ENCODE peak calls at places on chromosomes 6 and 20, in eight cellular contexts. One of them, this sample, is unnamed.

GRCh38 chr6:86686496-86686895 is 250.8 kb upstream of the HTR1E start:
- DNase-seq in heart right ventricle: no peak
- DNase-seq in adrenal gland: no peak
- DNase-seq in RWPE1: no peak
- DNase-seq in gastrocnemius medialis: no peak
- DNase-seq in suprapubic skin: no peak
- DNase-seq in SK-N-SH: peak; percentile 4
- DNase-seq in astrocyte: no peak
- DNase-seq in this sample: no peak

GRCh38 chr6:2942916-2943563 is 28.3 kb downstream of the SERPINB6 start:
- DNase-seq in heart right ventricle: no peak
- DNase-seq in adrenal gland: no peak
- DNase-seq in RWPE1: no peak
- DNase-seq in gastrocnemius medialis: no peak
- DNase-seq in suprapubic skin: no peak
- DNase-seq in SK-N-SH: no peak
- DNase-seq in astrocyte: no peak
- DNase-seq in this sample: no peak

GRCh38 chr6:124131259-124131658 is 327.6 kb downstream of the NKAIN2 start:
- DNase-seq in heart right ventricle: no peak
- DNase-seq in adrenal gland: no peak
- DNase-seq in RWPE1: no peak
- DNase-seq in gastrocnemius medialis: no peak
- DNase-seq in suprapubic skin: no peak
- DNase-seq in SK-N-SH: no peak
- DNase-seq in astrocyte: peak; percentile 67
- DNase-seq in this sample: no peak

GRCh38 chr20:50172347-50173013 is 18.1 kb upstream of the CEBPB start:
- DNase-seq in heart right ventricle: peak; percentile 93
- DNase-seq in adrenal gland: peak; percentile 92
- DNase-seq in RWPE1: peak; percentile 91
- DNase-seq in gastrocnemius medialis: peak; percentile 90
- DNase-seq in suprapubic skin: peak; percentile 90
- DNase-seq in SK-N-SH: no peak
- DNase-seq in astrocyte: peak; percentile 55
- DNase-seq in this sample: peak; percentile 82

GRCh38 chr6:62285612-62286469 is at the start of gene KHDRBS2:
- DNase-seq in heart right ventricle: peak; percentile 73
- DNase-seq in adrenal gland: peak; percentile 92
- DNase-seq in RWPE1: peak; percentile 11
- DNase-seq in gastrocnemius medialis: peak; percentile 74
- DNase-seq in suprapubic skin: peak; percentile 64
- DNase-seq in SK-N-SH: peak; percentile 30
- DNase-seq in astrocyte: no peak
- DNase-seq in this sample: peak; percentile 15

GRCh38 chr20:36824142-36824940 is 50.8 kb upstream of the DSN1 start:
- DNase-seq in heart right ventricle: no peak
- DNase-seq in adrenal gland: no peak
- DNase-seq in RWPE1: no peak
- DNase-seq in gastrocnemius medialis: no peak
- DNase-seq in suprapubic skin: no peak
- DNase-seq in SK-N-SH: no peak
- DNase-seq in astrocyte: peak; percentile 51
- DNase-seq in this sample: no peak

GRCh38 chr6:148619891-148620290 is 126.9 kb upstream of the UST start:
- DNase-seq in heart right ventricle: no peak
- DNase-seq in adrenal gland: no peak
- DNase-seq in RWPE1: no peak
- DNase-seq in gastrocnemius medialis: no peak
- DNase-seq in suprapubic skin: no peak
- DNase-seq in SK-N-SH: no peak
- DNase-seq in astrocyte: no peak
- DNase-seq in this sample: no peak

GRCh38 chr6:73560853-73561407 is 40.1 kb upstream of the EEF1A1 start:
- DNase-seq in heart right ventricle: no peak
- DNase-seq in adrenal gland: no peak
- DNase-seq in RWPE1: no peak
- DNase-seq in gastrocnemius medialis: no peak
- DNase-seq in suprapubic skin: no peak
- DNase-seq in SK-N-SH: no peak
- DNase-seq in astrocyte: no peak
- DNase-seq in this sample: no peak

GRCh38 chr20:35648836-35649235 is 15.9 kb downstream of the CPNE1 start:
- DNase-seq in heart right ventricle: no peak
- DNase-seq in adrenal gland: no peak
- DNase-seq in RWPE1: no peak
- DNase-seq in gastrocnemius medialis: no peak
- DNase-seq in suprapubic skin: no peak
- DNase-seq in SK-N-SH: no peak
- DNase-seq in astrocyte: no peak
- DNase-seq in this sample: no peak

GRCh38 chr6:53327017-53327395 is 21.7 kb downstream of the ELOVL5 start:
- DNase-seq in heart right ventricle: no peak
- DNase-seq in adrenal gland: peak; percentile 50
- DNase-seq in RWPE1: no peak
- DNase-seq in gastrocnemius medialis: no peak
- DNase-seq in suprapubic skin: no peak
- DNase-seq in SK-N-SH: no peak
- DNase-seq in astrocyte: no peak
- DNase-seq in this sample: no peak

GRCh38 chr6:29748391-29749352 is 25.4 kb downstream of the HLA-F start:
- DNase-seq in heart right ventricle: peak; percentile 94
- DNase-seq in adrenal gland: peak; percentile 98
- DNase-seq in RWPE1: peak; percentile 99
- DNase-seq in gastrocnemius medialis: peak; percentile 91
- DNase-seq in suprapubic skin: peak; percentile 95
- DNase-seq in SK-N-SH: peak; percentile 91
- DNase-seq in astrocyte: peak; percentile 39
- DNase-seq in this sample: peak; percentile 96

GRCh38 chr20:3911956-3912355 is 22.8 kb downstream of the PANK2 start:
- DNase-seq in heart right ventricle: no peak
- DNase-seq in adrenal gland: no peak
- DNase-seq in RWPE1: peak; percentile 46
- DNase-seq in gastrocnemius medialis: no peak
- DNase-seq in suprapubic skin: no peak
- DNase-seq in SK-N-SH: no peak
- DNase-seq in astrocyte: no peak
- DNase-seq in this sample: no peak

GRCh38 chr20:37377346-37378081 is 31.6 kb downstream of the SRC start:
- DNase-seq in heart right ventricle: no peak
- DNase-seq in adrenal gland: peak; percentile 5
- DNase-seq in RWPE1: no peak
- DNase-seq in gastrocnemius medialis: no peak
- DNase-seq in suprapubic skin: no peak
- DNase-seq in SK-N-SH: peak; percentile 15
- DNase-seq in astrocyte: no peak
- DNase-seq in this sample: no peak

GRCh38 chr6:16712250-16712930 is 48.9 kb downstream of the ATXN1 start:
- DNase-seq in heart right ventricle: no peak
- DNase-seq in adrenal gland: no peak
- DNase-seq in RWPE1: no peak
- DNase-seq in gastrocnemius medialis: no peak
- DNase-seq in suprapubic skin: no peak
- DNase-seq in SK-N-SH: no peak
- DNase-seq in astrocyte: no peak
- DNase-seq in this sample: no peak

GRCh38 chr6:151679081-151679480 is 128.4 kb upstream of the ESR1 start:
- DNase-seq in heart right ventricle: peak; percentile 17
- DNase-seq in adrenal gland: peak; percentile 76
- DNase-seq in RWPE1: no peak
- DNase-seq in gastrocnemius medialis: peak; percentile 48
- DNase-seq in suprapubic skin: peak; percentile 82
- DNase-seq in SK-N-SH: no peak
- DNase-seq in astrocyte: peak; percentile 44
- DNase-seq in this sample: no peak

GRCh38 chr20:23145281-23145700 is 59.2 kb upstream of the CD93 start:
- DNase-seq in heart right ventricle: no peak
- DNase-seq in adrenal gland: peak; percentile 75
- DNase-seq in RWPE1: no peak
- DNase-seq in gastrocnemius medialis: peak; percentile 90
- DNase-seq in suprapubic skin: peak; percentile 80
- DNase-seq in SK-N-SH: no peak
- DNase-seq in astrocyte: peak; percentile 72
- DNase-seq in this sample: no peak

GRCh38 chr6:80357674-80358073 is 251.2 kb downstream of the BCKDHB start:
- DNase-seq in heart right ventricle: no peak
- DNase-seq in adrenal gland: no peak
- DNase-seq in RWPE1: no peak
- DNase-seq in gastrocnemius medialis: no peak
- DNase-seq in suprapubic skin: no peak
- DNase-seq in SK-N-SH: no peak
- DNase-seq in astrocyte: no peak
- DNase-seq in this sample: no peak

DNA sequence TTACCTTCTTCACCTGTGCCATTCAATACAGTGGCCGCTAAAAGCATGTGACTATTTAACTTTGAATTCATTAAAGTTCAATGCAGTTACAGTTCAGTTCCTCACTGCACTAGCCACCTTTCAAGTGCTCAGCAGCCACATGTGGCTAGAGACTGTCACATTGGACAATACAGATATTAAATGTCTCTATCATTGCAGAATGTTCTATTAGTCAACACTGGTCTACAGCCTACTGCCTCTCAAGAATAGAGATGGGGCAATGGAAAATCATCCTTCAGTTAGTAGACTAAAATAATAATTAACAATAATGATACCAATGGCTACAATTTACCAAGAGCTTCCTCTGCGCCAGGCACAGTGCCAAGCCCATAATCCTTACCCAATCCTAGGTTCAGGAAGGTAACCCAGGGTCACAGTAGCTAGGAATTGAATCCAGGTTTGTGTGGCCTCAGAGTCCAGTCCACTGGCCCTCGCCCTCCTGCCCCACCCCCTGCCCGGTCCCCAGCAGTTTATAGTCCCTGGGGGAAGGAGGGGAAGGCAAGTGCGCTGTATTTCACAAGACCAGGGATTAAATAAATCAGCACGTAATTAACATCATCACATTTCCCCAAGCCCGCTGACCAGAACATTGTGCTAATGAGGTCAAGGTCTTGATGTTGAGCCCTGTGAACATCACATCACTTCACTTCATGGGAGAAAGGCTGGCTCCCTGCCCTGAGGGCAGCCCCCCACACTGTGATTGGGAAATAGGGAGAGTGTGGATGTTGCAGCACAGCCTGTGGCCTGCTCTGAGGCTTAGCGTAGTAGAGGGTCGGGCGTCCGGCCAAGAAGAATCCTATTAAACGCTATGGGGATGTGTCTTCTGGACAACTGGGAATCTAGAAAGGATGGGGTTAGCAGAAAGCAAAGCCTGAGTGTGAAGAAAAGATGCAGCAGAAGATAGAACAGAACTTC is 147.2 kb downstream of the VEGFA start:
- DNase-seq in heart right ventricle: no peak
- DNase-seq in adrenal gland: peak; percentile 50
- DNase-seq in RWPE1: no peak
- DNase-seq in gastrocnemius medialis: peak; percentile 49
- DNase-seq in suprapubic skin: peak; percentile 74
- DNase-seq in SK-N-SH: no peak
- DNase-seq in astrocyte: no peak
- DNase-seq in this sample: peak; percentile 46
- TF ChIP-seq CTCF in heart right ventricle: no peak
- TF ChIP-seq CTCF in adrenal gland: no peak
- TF ChIP-seq CTCF in RWPE1: no peak
- TF ChIP-seq CTCF in gastrocnemius medialis: no peak
- TF ChIP-seq CTCF in suprapubic skin: no peak
- TF ChIP-seq CTCF in SK-N-SH: no peak
- TF ChIP-seq CTCF in astrocyte: no peak
- TF ChIP-seq CTCF in this sample: no peak

GRCh38 chr6:99641270-99641669 is 34.6 kb downstream of the PRDM13 start:
- DNase-seq in heart right ventricle: no peak
- DNase-seq in adrenal gland: no peak
- DNase-seq in RWPE1: no peak
- DNase-seq in gastrocnemius medialis: no peak
- DNase-seq in suprapubic skin: no peak
- DNase-seq in SK-N-SH: no peak
- DNase-seq in astrocyte: no peak
- DNase-seq in this sample: peak; percentile 60

GRCh38 chr6:99637629-99638028 is 31.0 kb downstream of the PRDM13 start:
- DNase-seq in heart right ventricle: no peak
- DNase-seq in adrenal gland: no peak
- DNase-seq in RWPE1: no peak
- DNase-seq in gastrocnemius medialis: no peak
- DNase-seq in suprapubic skin: no peak
- DNase-seq in SK-N-SH: no peak
- DNase-seq in astrocyte: no peak
- DNase-seq in this sample: no peak
- H3K27ac ChIP-seq in heart right ventricle: no peak overlapping the region
- H3K27ac ChIP-seq in adrenal gland: no peak overlapping the region
- H3K27ac ChIP-seq in RWPE1: no peak overlapping the region
- H3K27ac ChIP-seq in gastrocnemius medialis: no peak overlapping the region
- H3K27ac ChIP-seq in suprapubic skin: no peak overlapping the region
- H3K27ac ChIP-seq in SK-N-SH: no peak overlapping the region
- H3K27ac ChIP-seq in astrocyte: no peak overlapping the region
- H3K27ac ChIP-seq in this sample: no peak overlapping the region

GRCh38 chr20:61874421-61875068 is 191.1 kb downstream of the TAF4 start:
- DNase-seq in heart right ventricle: peak; percentile 33
- DNase-seq in adrenal gland: no peak
- DNase-seq in RWPE1: peak; percentile 68
- DNase-seq in gastrocnemius medialis: no peak
- DNase-seq in suprapubic skin: no peak
- DNase-seq in SK-N-SH: no peak
- DNase-seq in astrocyte: peak; percentile 12
- DNase-seq in this sample: peak; percentile 28
- TF ChIP-seq CTCF in heart right ventricle: peak; percentile 34
- TF ChIP-seq CTCF in adrenal gland: no peak
- TF ChIP-seq CTCF in RWPE1: peak; percentile 46
- TF ChIP-seq CTCF in gastrocnemius medialis: no peak
- TF ChIP-seq CTCF in suprapubic skin: peak; percentile 21
- TF ChIP-seq CTCF in SK-N-SH: no peak
- TF ChIP-seq CTCF in astrocyte: peak; percentile 30
- TF ChIP-seq CTCF in this sample: peak; percentile 63

DNA sequence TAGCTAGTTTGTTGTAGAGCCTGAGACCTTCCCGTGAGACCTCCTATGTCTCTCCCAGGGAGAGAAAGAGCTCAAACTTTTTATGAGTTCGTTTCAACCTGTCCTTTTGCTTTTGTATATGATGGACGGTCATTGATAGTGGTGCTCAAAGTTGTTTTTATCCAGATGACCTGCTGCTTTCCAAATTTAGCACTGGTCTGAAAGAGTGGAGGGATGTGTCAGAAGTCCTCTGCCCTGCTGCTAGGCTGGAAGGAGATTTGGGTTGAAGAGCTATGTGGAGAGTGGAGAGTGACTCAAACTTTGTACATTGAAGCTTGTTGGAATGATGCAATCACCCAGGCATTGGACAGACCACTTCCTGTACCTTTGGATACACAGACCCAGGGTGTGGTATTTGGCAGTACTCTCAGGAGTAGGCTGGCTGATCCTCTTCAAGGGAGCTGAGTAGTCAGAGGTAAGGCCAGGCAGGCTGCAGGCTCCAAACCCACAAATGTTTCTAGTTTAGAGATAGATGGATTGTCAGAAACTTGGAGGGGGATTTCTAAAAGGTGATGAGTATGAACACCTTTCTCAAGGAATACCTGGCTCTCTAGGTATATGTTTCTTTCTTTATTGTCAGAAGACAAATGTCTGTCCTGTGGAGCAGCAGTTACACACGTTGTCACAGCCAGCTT is 49.4 kb upstream of the RREB1 start:
- DNase-seq in heart right ventricle: no peak
- DNase-seq in adrenal gland: peak; percentile 46
- DNase-seq in RWPE1: peak; percentile 95
- DNase-seq in gastrocnemius medialis: peak; percentile 92
- DNase-seq in suprapubic skin: no peak
- DNase-seq in SK-N-SH: no peak
- DNase-seq in astrocyte: peak; percentile 99
- DNase-seq in this sample: no peak
- H3K27ac ChIP-seq in heart right ventricle: no peak overlapping the region
- H3K27ac ChIP-seq in adrenal gland: no peak overlapping the region
- H3K27ac ChIP-seq in RWPE1: peak overlapping the region; percentile 97
- H3K27ac ChIP-seq in gastrocnemius medialis: peak overlapping the region; percentile 93
- H3K27ac ChIP-seq in suprapubic skin: peak overlapping the region; percentile 88
- H3K27ac ChIP-seq in SK-N-SH: no peak overlapping the region
- H3K27ac ChIP-seq in astrocyte: peak overlapping the region; percentile 63
- H3K27ac ChIP-seq in this sample: no peak overlapping the region

This sample was measured in WERI-Rb-1.